ENCODE peak calls at places on chromosomes 7 and 10, in six cellular contexts. One of them, this sample, is unnamed.

GRCh38 chr10:117483056-117483590 is 59.4 kb upstream of the EMX2 start:
- DNase-seq in upper lobe of left lung: no peak
- DNase-seq in lower lobe of right lung: no peak
- DNase-seq in MCF 10A: peak
- DNase-seq in IMR-90: no peak
- DNase-seq in CD8-positive, alpha-beta T cell: no peak
- DNase-seq in this sample: no peak

GRCh38 chr10:101000602-101000991 is 989 bp downstream of the LZTS2 start:
- DNase-seq in CD8-positive, alpha-beta T cell: no peak
- DNase-seq in lower lobe of right lung: no peak
- DNase-seq in IMR-90: no peak
- DNase-seq in upper lobe of left lung: no peak
- DNase-seq in MCF 10A: no peak
- DNase-seq in this sample: no peak

GRCh38 chr7:24464846-24465245 is 108.4 kb upstream of the PALS2 start:
- DNase-seq in lower lobe of right lung: no peak
- DNase-seq in CD8-positive, alpha-beta T cell: no peak
- DNase-seq in upper lobe of left lung: no peak
- DNase-seq in IMR-90: no peak
- DNase-seq in MCF 10A: no peak
- DNase-seq in this sample: no peak

GRCh38 chr7:29322023-29322712 is 127.6 kb downstream of the CHN2 start:
- DNase-seq in upper lobe of left lung: no peak
- DNase-seq in MCF 10A: no peak
- DNase-seq in CD8-positive, alpha-beta T cell: no peak
- DNase-seq in lower lobe of right lung: no peak
- DNase-seq in IMR-90: no peak
- DNase-seq in this sample: no peak

GRCh38 chr7:38369816-38370493 is 96.5 kb upstream of the TARP start:
- DNase-seq in MCF 10A: peak
- DNase-seq in CD8-positive, alpha-beta T cell: peak
- DNase-seq in upper lobe of left lung: peak
- DNase-seq in lower lobe of right lung: peak
- DNase-seq in IMR-90: peak
- DNase-seq in this sample: peak

GRCh38 chr10:78977761-78978305 is 90.9 kb upstream of the ZMIZ1 start:
- DNase-seq in CD8-positive, alpha-beta T cell: no peak
- DNase-seq in IMR-90: peak
- DNase-seq in lower lobe of right lung: peak
- DNase-seq in upper lobe of left lung: peak
- DNase-seq in MCF 10A: peak
- DNase-seq in this sample: peak

GRCh38 chr7:69898189-69898588 is 299.9 kb downstream of the AUTS2 start:
- DNase-seq in IMR-90: no peak
- DNase-seq in upper lobe of left lung: no peak
- DNase-seq in lower lobe of right lung: no peak
- DNase-seq in CD8-positive, alpha-beta T cell: no peak
- DNase-seq in MCF 10A: no peak
- DNase-seq in this sample: no peak

GRCh38 chr7:36287371-36288241 is 102.1 kb upstream of the ANLN start:
- DNase-seq in IMR-90: no peak
- DNase-seq in lower lobe of right lung: no peak
- DNase-seq in CD8-positive, alpha-beta T cell: no peak
- DNase-seq in MCF 10A: no peak
- DNase-seq in upper lobe of left lung: peak
- DNase-seq in this sample: peak

GRCh38 chr7:74217455-74218342 is 7.9 kb downstream of the LAT2 start:
- DNase-seq in upper lobe of left lung: peak
- DNase-seq in lower lobe of right lung: no peak
- DNase-seq in CD8-positive, alpha-beta T cell: no peak
- DNase-seq in MCF 10A: no peak
- DNase-seq in IMR-90: peak
- DNase-seq in this sample: no peak

GRCh38 chr10:58755688-58756087 is 243.0 kb downstream of the BICC1 start:
- DNase-seq in MCF 10A: peak
- DNase-seq in lower lobe of right lung: no peak
- DNase-seq in IMR-90: peak
- DNase-seq in upper lobe of left lung: no peak
- DNase-seq in CD8-positive, alpha-beta T cell: no peak
- DNase-seq in this sample: peak

GRCh38 chr7:148983220-148984146 is 44.8 kb downstream of the PDIA4 start:
- DNase-seq in lower lobe of right lung: no peak
- DNase-seq in MCF 10A: peak
- DNase-seq in CD8-positive, alpha-beta T cell: peak
- DNase-seq in IMR-90: peak
- DNase-seq in upper lobe of left lung: peak
- DNase-seq in this sample: peak

GRCh38 chr10:113849946-113850345 is 3.9 kb downstream of the DCLRE1A start:
- DNase-seq in MCF 10A: no peak
- DNase-seq in CD8-positive, alpha-beta T cell: no peak
- DNase-seq in upper lobe of left lung: no peak
- DNase-seq in lower lobe of right lung: no peak
- DNase-seq in IMR-90: no peak
- DNase-seq in this sample: no peak

GRCh38 chr10:72291019-72291532 is 17.4 kb downstream of the DDIT4 start:
- DNase-seq in IMR-90: no peak
- DNase-seq in upper lobe of left lung: no peak
- DNase-seq in lower lobe of right lung: no peak
- DNase-seq in MCF 10A: no peak
- DNase-seq in CD8-positive, alpha-beta T cell: no peak
- DNase-seq in this sample: no peak

GRCh38 chr7:103866919-103867318 is 122.5 kb downstream of the RELN start:
- DNase-seq in CD8-positive, alpha-beta T cell: no peak
- DNase-seq in IMR-90: no peak
- DNase-seq in MCF 10A: no peak
- DNase-seq in upper lobe of left lung: no peak
- DNase-seq in lower lobe of right lung: no peak
- DNase-seq in this sample: no peak

GRCh38 chr10:61841338-61841875 is 60.1 kb upstream of the ARID5B start:
- DNase-seq in IMR-90: no peak
- DNase-seq in MCF 10A: no peak
- DNase-seq in upper lobe of left lung: no peak
- DNase-seq in lower lobe of right lung: no peak
- DNase-seq in CD8-positive, alpha-beta T cell: no peak
- DNase-seq in this sample: no peak

GRCh38 chr7:91082854-91083495 is 181.3 kb upstream of the FZD1 start:
- DNase-seq in upper lobe of left lung: no peak
- DNase-seq in CD8-positive, alpha-beta T cell: no peak
- DNase-seq in MCF 10A: peak
- DNase-seq in IMR-90: peak
- DNase-seq in lower lobe of right lung: no peak
- DNase-seq in this sample: peak

GRCh38 chr7:124351950-124352349 is 319.1 kb upstream of the TMEM229A start:
- DNase-seq in MCF 10A: no peak
- DNase-seq in CD8-positive, alpha-beta T cell: no peak
- DNase-seq in lower lobe of right lung: no peak
- DNase-seq in IMR-90: no peak
- DNase-seq in upper lobe of left lung: no peak
- DNase-seq in this sample: no peak

GRCh38 chr10:86292462-86293322 is 73.9 kb downstream of the GRID1 start:
- DNase-seq in CD8-positive, alpha-beta T cell: no peak
- DNase-seq in lower lobe of right lung: no peak
- DNase-seq in IMR-90: no peak
- DNase-seq in upper lobe of left lung: peak
- DNase-seq in MCF 10A: no peak
- DNase-seq in this sample: no peak

GRCh38 chr10:49446031-49446430 is 50.1 kb upstream of the DRGX start:
- DNase-seq in MCF 10A: peak
- DNase-seq in lower lobe of right lung: no peak
- DNase-seq in IMR-90: peak
- DNase-seq in upper lobe of left lung: no peak
- DNase-seq in CD8-positive, alpha-beta T cell: no peak
- DNase-seq in this sample: peak

GRCh38 chr10:24435374-24435773 is 226.4 kb downstream of the KIAA1217 start:
- DNase-seq in MCF 10A: peak
- DNase-seq in CD8-positive, alpha-beta T cell: no peak
- DNase-seq in IMR-90: peak
- DNase-seq in upper lobe of left lung: no peak
- DNase-seq in lower lobe of right lung: no peak
- DNase-seq in this sample: peak

GRCh38 chr10:104492349-104492940 is 138.8 kb downstream of the CFAP58 start:
- DNase-seq in CD8-positive, alpha-beta T cell: no peak
- DNase-seq in MCF 10A: no peak
- DNase-seq in IMR-90: no peak
- DNase-seq in upper lobe of left lung: no peak
- DNase-seq in lower lobe of right lung: no peak
- DNase-seq in this sample: peak

GRCh38 chr7:1223196-1224092 is 9.2 kb upstream of the UNCX start:
- DNase-seq in lower lobe of right lung: no peak
- DNase-seq in CD8-positive, alpha-beta T cell: no peak
- DNase-seq in IMR-90: no peak
- DNase-seq in upper lobe of left lung: no peak
- DNase-seq in MCF 10A: no peak
- DNase-seq in this sample: no peak

GRCh38 chr10:84179059-84179710 is 5.6 kb downstream of the GPR15LG start:
- DNase-seq in upper lobe of left lung: no peak
- DNase-seq in lower lobe of right lung: no peak
- DNase-seq in CD8-positive, alpha-beta T cell: peak
- DNase-seq in IMR-90: peak
- DNase-seq in MCF 10A: peak
- DNase-seq in this sample: peak

GRCh38 chr7:139588632-139589031 is 65.1 kb downstream of the CLEC2L start:
- DNase-seq in lower lobe of right lung: no peak
- DNase-seq in CD8-positive, alpha-beta T cell: no peak
- DNase-seq in MCF 10A: peak
- DNase-seq in upper lobe of left lung: no peak
- DNase-seq in IMR-90: peak
- DNase-seq in this sample: no peak

GRCh38 chr10:133527779-133528271 is 662 bp downstream of the CYP2E1 start:
- DNase-seq in MCF 10A: no peak
- DNase-seq in IMR-90: no peak
- DNase-seq in upper lobe of left lung: no peak
- DNase-seq in CD8-positive, alpha-beta T cell: no peak
- DNase-seq in lower lobe of right lung: no peak
- DNase-seq in this sample: no peak

GRCh38 chr10:4475796-4476195 is 350.2 kb upstream of the AKR1E2 start:
- DNase-seq in lower lobe of right lung: no peak
- DNase-seq in IMR-90: no peak
- DNase-seq in upper lobe of left lung: no peak
- DNase-seq in MCF 10A: no peak
- DNase-seq in CD8-positive, alpha-beta T cell: no peak
- DNase-seq in this sample: no peak

DNA sequence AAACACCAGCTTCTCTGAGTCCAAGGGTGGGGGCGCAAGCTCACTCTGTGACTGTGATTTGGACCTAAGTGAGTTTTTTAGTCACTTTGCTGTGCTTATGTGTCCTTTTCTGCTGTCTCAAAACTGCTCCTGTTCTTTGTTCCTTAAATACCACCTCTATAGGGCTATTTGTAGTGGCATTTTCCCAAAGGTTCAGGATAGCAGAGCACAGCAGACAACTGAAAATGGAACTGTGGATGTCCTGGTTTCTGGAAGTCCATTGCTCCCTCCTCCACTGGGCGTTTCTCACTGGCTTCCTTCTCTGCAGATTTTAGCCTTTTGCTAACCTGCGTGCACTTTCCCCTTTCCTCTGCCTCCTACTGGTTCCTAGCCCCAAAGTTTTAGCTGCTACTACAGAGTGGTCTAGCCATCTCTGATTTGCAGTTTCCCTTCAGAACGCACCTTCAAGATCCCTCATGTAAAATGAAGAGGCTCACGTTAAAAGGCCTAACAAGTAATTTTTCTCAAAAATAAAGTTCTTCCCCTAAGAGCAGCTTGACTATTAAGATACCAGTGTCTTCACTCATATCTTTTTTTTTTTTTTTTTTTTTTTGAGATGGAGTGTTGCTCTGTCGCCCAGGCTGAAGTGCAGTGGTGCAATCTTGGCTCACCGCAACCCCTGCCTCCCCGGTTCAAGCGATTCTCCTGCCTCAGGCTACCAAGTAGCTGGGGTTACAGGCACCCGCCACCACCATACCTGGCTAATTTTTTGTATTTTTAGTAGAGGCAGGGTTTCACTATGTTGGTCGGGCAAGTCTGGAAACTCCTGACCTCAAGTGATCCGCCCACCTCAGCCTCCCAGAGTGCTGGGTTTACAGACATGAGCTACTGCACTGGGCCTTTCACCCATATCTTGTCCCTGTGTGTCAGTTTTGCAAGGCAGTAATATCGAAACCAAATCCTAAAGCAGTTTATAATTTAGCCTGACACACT is 25.8 kb downstream of the BLVRA start:
- DNase-seq in CD8-positive, alpha-beta T cell: no peak
- DNase-seq in IMR-90: peak
- DNase-seq in MCF 10A: no peak
- DNase-seq in upper lobe of left lung: no peak
- DNase-seq in lower lobe of right lung: peak
- DNase-seq in this sample: no peak
- TF ChIP-seq CTCF in CD8-positive, alpha-beta T cell: no peak
- TF ChIP-seq CTCF in IMR-90: no peak
- TF ChIP-seq CTCF in MCF 10A: no peak
- TF ChIP-seq CTCF in upper lobe of left lung: no peak
- TF ChIP-seq CTCF in lower lobe of right lung: no peak
- TF ChIP-seq CTCF in this sample: no peak

GRCh38 chr10:91088300-91089140 is 131.9 kb upstream of the PCGF5 start:
- DNase-seq in CD8-positive, alpha-beta T cell: no peak
- DNase-seq in upper lobe of left lung: no peak
- DNase-seq in lower lobe of right lung: no peak
- DNase-seq in IMR-90: peak
- DNase-seq in MCF 10A: peak
- DNase-seq in this sample: peak
- TF ChIP-seq CTCF in CD8-positive, alpha-beta T cell: no peak
- TF ChIP-seq CTCF in upper lobe of left lung: peak
- TF ChIP-seq CTCF in lower lobe of right lung: no peak
- TF ChIP-seq CTCF in IMR-90: peak
- TF ChIP-seq CTCF in MCF 10A: peak
- TF ChIP-seq CTCF in this sample: peak

GRCh38 chr7:98110249-98111022 is 3.8 kb downstream of the LMTK2 start:
- DNase-seq in IMR-90: peak
- DNase-seq in upper lobe of left lung: peak
- DNase-seq in MCF 10A: no peak
- DNase-seq in CD8-positive, alpha-beta T cell: no peak
- DNase-seq in lower lobe of right lung: peak
- DNase-seq in this sample: no peak

GRCh38 chr7:98112077-98112476 is 5.4 kb downstream of the LMTK2 start:
- DNase-seq in upper lobe of left lung: no peak
- DNase-seq in MCF 10A: no peak
- DNase-seq in lower lobe of right lung: no peak
- DNase-seq in IMR-90: no peak
- DNase-seq in CD8-positive, alpha-beta T cell: no peak
- DNase-seq in this sample: no peak

GRCh38 chr7:98105942-98106544 is 619 bp upstream of the LMTK2 start:
- DNase-seq in CD8-positive, alpha-beta T cell: no peak
- DNase-seq in MCF 10A: peak
- DNase-seq in IMR-90: no peak
- DNase-seq in upper lobe of left lung: no peak
- DNase-seq in lower lobe of right lung: no peak
- DNase-seq in this sample: no peak

GRCh38 chr7:98106647-98107312 is at the start of gene LMTK2:
- DNase-seq in CD8-positive, alpha-beta T cell: peak
- DNase-seq in IMR-90: peak
- DNase-seq in lower lobe of right lung: peak
- DNase-seq in upper lobe of left lung: peak
- DNase-seq in MCF 10A: peak
- DNase-seq in this sample: peak

GRCh38 chr7:98107313-98107691 is 640 bp downstream of the LMTK2 start:
- DNase-seq in upper lobe of left lung: no peak
- DNase-seq in IMR-90: no peak
- DNase-seq in lower lobe of right lung: no peak
- DNase-seq in MCF 10A: no peak
- DNase-seq in CD8-positive, alpha-beta T cell: no peak
- DNase-seq in this sample: no peak
- TF ChIP-seq CTCF in upper lobe of left lung: no peak
- TF ChIP-seq CTCF in IMR-90: no peak
- TF ChIP-seq CTCF in lower lobe of right lung: no peak
- TF ChIP-seq CTCF in MCF 10A: no peak
- TF ChIP-seq CTCF in CD8-positive, alpha-beta T cell: no peak
- TF ChIP-seq CTCF in this sample: no peak

GRCh38 chr7:132255084-132255483 is 321.2 kb downstream of the PLXNA4 start:
- DNase-seq in upper lobe of left lung: peak
- DNase-seq in IMR-90: no peak
- DNase-seq in MCF 10A: no peak
- DNase-seq in lower lobe of right lung: peak
- DNase-seq in CD8-positive, alpha-beta T cell: no peak
- DNase-seq in this sample: no peak
- TF ChIP-seq CTCF in upper lobe of left lung: no peak
- TF ChIP-seq CTCF in IMR-90: no peak
- TF ChIP-seq CTCF in MCF 10A: no peak
- TF ChIP-seq CTCF in lower lobe of right lung: no peak
- TF ChIP-seq CTCF in CD8-positive, alpha-beta T cell: no peak
- TF ChIP-seq CTCF in this sample: no peak

This sample was measured in HFFc6.